ENCODE peak calls at places on chromosomes 2 and 18, in eight cellular contexts. Q is kidney; E is NCI-H2171 treated with DMSO at 0.1 percent for 48 hours; I is AG09319; Z is H9; P is bronchial epithelial cell; N is stimulated activated CD4-positive, alpha-beta T cell treated with anti-CD3 and anti-CD28 coated beads, Interleukin-2, amount 100 ng/mL, for 48 hours; F is fibroblast of mammary gland. W is an unnamed sample.

GRCh38 chr2:18752022-18752493 is 162.7 kb upstream of the NT5C1B start:
- DNase-seq in I (no peak), P (no peak), Q (no peak), Z (no peak), N (no peak), E (no peak), F (peak), W (no peak)

GRCh38 chr2:127305985-127306585 is 12.1 kb upstream of the ERCC3 start:
- DNase-seq in P (no peak), F (peak), Z (no peak), I (no peak), Q (no peak), E (no peak), N (no peak), W (no peak)

GRCh38 chr18:23257686-23258565 is 122.6 kb downstream of the CABLES1 start:
- DNase-seq in E (no peak), I (no peak), P (peak), Q (no peak), N (no peak), F (peak), Z (no peak), W (no peak)

GRCh38 chr18:27595121-27595848 is 410.2 kb upstream of the CHST9 start:
- DNase-seq in F (no peak), Q (no peak), I (no peak), E (no peak), Z (no peak), N (no peak), P (no peak), W (no peak)

GRCh38 chr2:28419003-28419704 is 26.5 kb downstream of the FOSL2 start:
- DNase-seq in Z (no peak), F (no peak), E (no peak), N (no peak), Q (no peak), I (no peak), P (no peak), W (no peak)

GRCh38 chr2:133344864-133345263 is 223.4 kb downstream of the NCKAP5 start:
- DNase-seq in E (peak), P (no peak), Z (no peak), N (no peak), F (no peak), I (no peak), Q (no peak), W (no peak)

GRCh38 chr18:55634545-55634944 is 46.6 kb upstream of the TCF4 start:
- DNase-seq in F (peak), Z (no peak), E (no peak), N (no peak), P (peak), I (no peak), Q (no peak), W (no peak)

GRCh38 chr2:206733341-206733740 is 15.1 kb upstream of the DYTN start:
- DNase-seq in I (no peak), Z (no peak), E (no peak), P (no peak), F (no peak), N (no peak), Q (no peak), W (no peak)

GRCh38 chr2:11127791-11128190 is 27.5 kb upstream of the SLC66A3 start:
- DNase-seq in P (no peak), F (no peak), E (no peak), N (no peak), Z (no peak), I (no peak), Q (no peak), W (no peak)